ENCODE peak calls at places on chromosomes 2 and 18, in six cellular contexts. A is prostate gland; R is CD4-positive, CD25-positive, alpha-beta regulatory T cell; V is body of pancreas; Q is left lung; Z is A549. I is an unnamed sample. For H3K4me1, the result is how much of the 10 kb centered on the place peaks cover.

GRCh38 chr2:45289997-45290673 is 280.9 kb upstream of the SIX2 start:
- DNase-seq in A (no peak), R (peak), V (no peak), Q (no peak), Z (no peak), I (no peak)

GRCh38 chr2:9867876-9868275 is 24.6 kb downstream of the TAF1B start:
- DNase-seq in A (no peak), R (no peak), V (no peak), Q (no peak), Z (no peak), I (no peak)

GRCh38 chr2:196268538-196269338 is 97.4 kb upstream of the STK17B start:
- DNase-seq in A (no peak), R (peak), V (no peak), Q (no peak), Z (no peak), I (peak)

GRCh38 chr2:121974919-121975654 is 219.6 kb downstream of the TSN start:
- DNase-seq in A (peak), R (peak), V (peak), Q (no peak), Z (peak), I (peak)

GRCh38 chr2:105369777-105370690 is 28.8 kb downstream of the FHL2 start:
- DNase-seq in A (peak), R (peak), V (peak), Q (peak), Z (peak), I (peak)

GRCh38 chr2:26574066-26574899 is 66.9 kb downstream of the CIB4 start:
- DNase-seq in A (no peak), R (no peak), V (no peak), Q (peak), Z (no peak), I (no peak)

GRCh38 chr2:30777662-30778505 is 29.4 kb downstream of the CAPN13 start:
- DNase-seq in A (no peak), R (no peak), V (no peak), Q (no peak), Z (no peak), I (peak)

GRCh38 chr2:150232321-150232720 is 255.1 kb downstream of the RND3 start:
- DNase-seq in A (no peak), R (no peak), V (no peak), Q (no peak), Z (no peak), I (no peak)

GRCh38 chr2:8039732-8040131 is 642.1 kb upstream of the ID2 start:
- DNase-seq in A (no peak), R (no peak), V (no peak), Q (no peak), Z (no peak), I (no peak)

GRCh38 chr18:24497052-24497754 is 36.8 kb downstream of the HRH4 start:
- DNase-seq in A (no peak), R (no peak), V (no peak), Q (no peak), Z (no peak), I (no peak)

GRCh38 chr2:128772671-128773070 is 454.0 kb upstream of the HS6ST1 start:
- DNase-seq in A (no peak), R (no peak), V (no peak), Q (peak), Z (no peak), I (no peak)

GRCh38 chr18:58043452-58044369 is at the start of gene NEDD4L:
- DNase-seq in A (peak), R (peak), V (peak), Q (peak), Z (peak), I (peak)

GRCh38 chr2:193584522-193584938 is 1389.8 kb upstream of the TMEFF2 start:
- DNase-seq in A (no peak), R (peak), V (no peak), Q (no peak), Z (peak), I (no peak)

GRCh38 chr2:14743883-14744282 is 111.4 kb downstream of the LRATD1 start:
- DNase-seq in A (no peak), R (no peak), V (no peak), Q (no peak), Z (no peak), I (no peak)

GRCh38 chr2:42238644-42239288 is 69.6 kb downstream of the EML4 start:
- DNase-seq in A (peak), R (peak), V (peak), Q (no peak), Z (peak), I (peak)

GRCh38 chr18:44537521-44537920 is 143.2 kb upstream of the SETBP1 start:
- DNase-seq in A (no peak), R (no peak), V (no peak), Q (peak), Z (peak), I (no peak)

GRCh38 chr2:172962824-172963223 is 112.8 kb upstream of the MAP3K20 start:
- DNase-seq in A (no peak), R (peak), V (no peak), Q (no peak), Z (no peak), I (no peak)

GRCh38 chr18:183769-184168 is 25.4 kb downstream of the USP14 start:
- DNase-seq in A (peak), R (no peak), V (no peak), Q (no peak), Z (no peak), I (no peak)

GRCh38 chr2:19086351-19086750 is 272.1 kb downstream of the OSR1 start:
- DNase-seq in A (no peak), R (no peak), V (no peak), Q (no peak), Z (no peak), I (no peak)

GRCh38 chr2:98280376-98281102 is 65.7 kb upstream of the CNGA3 start:
- DNase-seq in A (no peak), R (no peak), V (peak), Q (no peak), Z (peak), I (peak)

GRCh38 chr2:42714686-42715085 is 49.2 kb downstream of the OXER1 start:
- DNase-seq in A (no peak), R (no peak), V (no peak), Q (no peak), Z (no peak), I (no peak)

GRCh38 chr2:68709421-68709911 is 25.1 kb upstream of the ARHGAP25 start:
- DNase-seq in A (no peak), R (peak), V (no peak), Q (no peak), Z (peak), I (no peak)

GRCh38 chr2:133844214-133844892 is 276.1 kb upstream of the NCKAP5 start:
- DNase-seq in A (peak), R (peak), V (peak), Q (no peak), Z (peak), I (peak)

GRCh38 chr18:10441472-10441871 is 13.0 kb upstream of the APCDD1 start:
- DNase-seq in A (no peak), R (no peak), V (no peak), Q (no peak), Z (no peak), I (no peak)

GRCh38 chr2:152047826-152048476 is 50.9 kb downstream of the CACNB4 start:
- DNase-seq in A (no peak), R (peak), V (no peak), Q (no peak), Z (no peak), I (no peak)

GRCh38 chr18:44246001-44246400 is 434.7 kb upstream of the SETBP1 start:
- DNase-seq in A (no peak), R (no peak), V (no peak), Q (no peak), Z (no peak), I (no peak)

GRCh38 chr2:49021170-49021743 is 133.1 kb downstream of the FSHR start:
- DNase-seq in A (no peak), R (no peak), V (no peak), Q (no peak), Z (no peak), I (no peak)

GRCh38 chr2:76870011-76870410 is 652.2 kb downstream of the LRRTM4 start:
- DNase-seq in A (no peak), R (no peak), V (no peak), Q (no peak), Z (no peak), I (no peak)

GRCh38 chr2:20382965-20383800 is 32.5 kb upstream of the PUM2 start:
- DNase-seq in A (no peak), R (no peak), V (no peak), Q (no peak), Z (peak), I (no peak)

GRCh38 chr2:178177066-178177679 is 17.1 kb upstream of the OSBPL6 start:
- DNase-seq in A (no peak), R (no peak), V (no peak), Q (no peak), Z (peak), I (no peak)

GRCh38 chr18:68172842-68173549 is 541.9 kb downstream of the TMX3 start:
- DNase-seq in A (no peak), R (no peak), V (no peak), Q (no peak), Z (peak), I (no peak)

GRCh38 chr2:120690521-120690920 is 45.1 kb upstream of the GLI2 start:
- DNase-seq in A (no peak), R (no peak), V (no peak), Q (no peak), Z (no peak), I (no peak)

GRCh38 chr2:14790041-14790640 is 157.6 kb downstream of the LRATD1 start:
- DNase-seq in A (no peak), R (no peak), V (no peak), Q (no peak), Z (no peak), I (no peak)

GRCh38 chr2:48413676-48414075 is 116.3 kb upstream of the STON1 start:
- DNase-seq in A (no peak), R (no peak), V (no peak), Q (no peak), Z (no peak), I (no peak)

GRCh38 chr2:180829261-180829660 is 151.1 kb upstream of the UBE2E3 start:
- DNase-seq in A (no peak), R (no peak), V (no peak), Q (no peak), Z (peak), I (no peak)

GRCh38 chr2:132439703-132440398 is 23.2 kb downstream of the GPR39 start:
- DNase-seq in A (no peak), R (no peak), V (no peak), Q (no peak), Z (peak), I (no peak)

GRCh38 chr18:50644807-50645206 is 84.9 kb downstream of the MAPK4 start:
- DNase-seq in A (no peak), R (no peak), V (no peak), Q (no peak), Z (peak), I (no peak)

GRCh38 chr18:35087726-35088125 is 46.5 kb downstream of the MAPRE2 start:
- DNase-seq in A (no peak), R (no peak), V (no peak), Q (no peak), Z (no peak), I (no peak)
- H3K27ac ChIP-seq in A (no peak), R (no peak), V (no peak), Q (no peak), Z (no peak), I (no peak)

DNA sequence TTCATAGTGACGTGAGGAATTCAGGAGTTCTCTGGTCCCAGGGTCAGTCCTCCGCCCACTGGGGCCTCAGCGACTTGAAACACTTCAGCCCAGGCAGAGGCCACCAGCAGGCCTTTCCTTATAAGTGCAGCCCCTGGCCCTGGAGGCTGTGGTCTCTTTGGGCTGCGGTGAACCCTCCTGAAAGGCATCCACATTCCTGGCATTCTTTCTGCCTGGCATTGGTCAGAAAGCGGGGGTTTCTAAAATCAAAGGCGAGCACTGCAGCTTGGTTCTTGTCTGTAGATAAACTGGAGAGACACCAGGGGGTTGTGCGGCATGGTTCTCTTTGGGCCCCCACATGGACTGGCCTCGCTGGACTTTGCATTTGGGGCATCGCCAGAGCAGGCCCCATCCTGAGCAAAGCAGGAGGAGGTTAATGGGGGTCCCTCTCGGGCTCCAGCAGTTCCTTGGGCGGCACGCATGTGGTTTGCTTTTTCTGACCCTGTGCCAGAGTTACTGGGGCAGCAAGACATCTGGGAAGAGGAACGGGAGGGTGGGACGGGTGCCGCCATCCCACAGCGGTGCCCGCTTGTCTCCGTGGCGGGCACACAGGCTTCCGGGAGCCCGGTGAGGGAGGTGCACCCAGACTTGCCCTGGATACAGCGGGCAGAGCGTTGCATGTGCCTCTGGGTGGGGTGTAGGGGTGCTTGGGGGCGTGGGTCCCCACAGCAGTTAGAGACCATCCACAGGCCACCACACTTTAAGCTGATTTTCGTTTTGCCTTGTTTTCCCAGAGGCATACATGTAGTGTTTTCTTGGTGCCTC is 44.9 kb downstream of the SH3BP4 start:
- DNase-seq in A (no peak), R (no peak), V (peak), Q (no peak), Z (peak), I (no peak)
- H3K4me1 ChIP-seq in A (under half), R (under half), V (half or more), Q (under half), Z (half or more), I (under half)

GRCh38 chr2:74514368-74515270 is at the start of gene TLX2:
- DNase-seq in A (no peak), R (no peak), V (no peak), Q (no peak), Z (peak), I (no peak)

GRCh38 chr2:74516070-74516633 is 1.9 kb downstream of the TLX2 start:
- DNase-seq in A (no peak), R (peak), V (peak), Q (peak), Z (no peak), I (peak)

GRCh38 chr2:74513605-74514367 is 464 bp upstream of the TLX2 start:
- DNase-seq in A (no peak), R (peak), V (no peak), Q (no peak), Z (no peak), I (no peak)

GRCh38 chr2:74516650-74517049 is 2.4 kb downstream of the TLX2 start:
- DNase-seq in A (no peak), R (no peak), V (no peak), Q (no peak), Z (no peak), I (no peak)

GRCh38 chr2:74515271-74516069 is 1.2 kb downstream of the TLX2 start:
- DNase-seq in A (no peak), R (peak), V (no peak), Q (peak), Z (no peak), I (no peak)
- H3K4me3 ChIP-seq in A (peak), R (no peak), V (no peak), Q (peak), Z (no peak), I (peak)

GRCh38 chr2:237320801-237321563 is 93.0 kb downstream of the COL6A3 start:
- DNase-seq in A (no peak), R (no peak), V (peak), Q (no peak), Z (no peak), I (no peak)
- H3K27ac ChIP-seq in A (peak), R (no peak), V (no peak), Q (no peak), Z (no peak), I (no peak)

I was measured in colonic mucosa.